ENCODE peak calls at places on chromosomes 13 and 19, in nine cellular contexts. One of them, this sample, is unnamed.

GRCh38 chr19:588758-589692 is 656 bp upstream of the HCN2 start:
- DNase-seq in endodermal cell: peak
- DNase-seq in suprapubic skin: no peak
- DNase-seq in BE2C: peak
- DNase-seq in AG04450: no peak
- DNase-seq in GM10248: no peak
- DNase-seq in GM23338: peak
- DNase-seq in glutamatergic neuron: no peak
- DNase-seq in CD4-positive, alpha-beta T cell: no peak
- DNase-seq in this sample: no peak

GRCh38 chr19:6066661-6067646 is 43.3 kb downstream of the RFX2 start:
- DNase-seq in endodermal cell: peak
- DNase-seq in suprapubic skin: peak
- DNase-seq in BE2C: peak
- DNase-seq in AG04450: no peak
- DNase-seq in GM10248: no peak
- DNase-seq in GM23338: peak
- DNase-seq in glutamatergic neuron: peak
- DNase-seq in CD4-positive, alpha-beta T cell: peak
- DNase-seq in this sample: no peak

GRCh38 chr13:106525865-106526264 is 9.6 kb downstream of the EFNB2 start:
- DNase-seq in endodermal cell: peak
- DNase-seq in suprapubic skin: no peak
- DNase-seq in BE2C: no peak
- DNase-seq in AG04450: no peak
- DNase-seq in GM10248: no peak
- DNase-seq in GM23338: peak
- DNase-seq in glutamatergic neuron: no peak
- DNase-seq in CD4-positive, alpha-beta T cell: no peak
- DNase-seq in this sample: no peak

GRCh38 chr13:40152145-40152544 is 496.7 kb downstream of the COG6 start:
- DNase-seq in endodermal cell: no peak
- DNase-seq in suprapubic skin: no peak
- DNase-seq in BE2C: no peak
- DNase-seq in AG04450: peak
- DNase-seq in GM10248: no peak
- DNase-seq in GM23338: no peak
- DNase-seq in glutamatergic neuron: no peak
- DNase-seq in CD4-positive, alpha-beta T cell: no peak
- DNase-seq in this sample: no peak

GRCh38 chr19:8421484-8422461 is 8.7 kb downstream of the MARCHF2 start:
- DNase-seq in endodermal cell: no peak
- DNase-seq in suprapubic skin: no peak
- DNase-seq in BE2C: no peak
- DNase-seq in AG04450: no peak
- DNase-seq in GM10248: no peak
- DNase-seq in GM23338: no peak
- DNase-seq in glutamatergic neuron: no peak
- DNase-seq in CD4-positive, alpha-beta T cell: no peak
- DNase-seq in this sample: peak

GRCh38 chr19:41219924-41220567 is 1.0 kb downstream of the AXL start:
- DNase-seq in endodermal cell: peak
- DNase-seq in suprapubic skin: no peak
- DNase-seq in BE2C: peak
- DNase-seq in AG04450: no peak
- DNase-seq in GM10248: no peak
- DNase-seq in GM23338: peak
- DNase-seq in glutamatergic neuron: no peak
- DNase-seq in CD4-positive, alpha-beta T cell: no peak
- DNase-seq in this sample: no peak

GRCh38 chr13:40652588-40652940 is 13.9 kb downstream of the FOXO1 start:
- DNase-seq in endodermal cell: no peak
- DNase-seq in suprapubic skin: no peak
- DNase-seq in BE2C: no peak
- DNase-seq in AG04450: no peak
- DNase-seq in GM10248: no peak
- DNase-seq in GM23338: peak
- DNase-seq in glutamatergic neuron: no peak
- DNase-seq in CD4-positive, alpha-beta T cell: no peak
- DNase-seq in this sample: no peak

GRCh38 chr19:46209051-46209450 is 20.5 kb upstream of the IGFL1 start:
- DNase-seq in endodermal cell: no peak
- DNase-seq in suprapubic skin: no peak
- DNase-seq in BE2C: no peak
- DNase-seq in AG04450: no peak
- DNase-seq in GM10248: no peak
- DNase-seq in GM23338: no peak
- DNase-seq in glutamatergic neuron: no peak
- DNase-seq in CD4-positive, alpha-beta T cell: no peak
- DNase-seq in this sample: no peak

GRCh38 chr19:39916851-39917396 is 17.5 kb downstream of the FCGBP start:
- DNase-seq in endodermal cell: peak
- DNase-seq in suprapubic skin: no peak
- DNase-seq in BE2C: no peak
- DNase-seq in AG04450: no peak
- DNase-seq in GM10248: no peak
- DNase-seq in GM23338: no peak
- DNase-seq in glutamatergic neuron: no peak
- DNase-seq in CD4-positive, alpha-beta T cell: no peak
- DNase-seq in this sample: peak

GRCh38 chr13:29749401-29750177 is 100.8 kb downstream of the UBL3 start:
- DNase-seq in endodermal cell: no peak
- DNase-seq in suprapubic skin: no peak
- DNase-seq in BE2C: no peak
- DNase-seq in AG04450: peak
- DNase-seq in GM10248: no peak
- DNase-seq in GM23338: no peak
- DNase-seq in glutamatergic neuron: no peak
- DNase-seq in CD4-positive, alpha-beta T cell: no peak
- DNase-seq in this sample: no peak

GRCh38 chr13:39185326-39185725 is 147.1 kb downstream of the NHLRC3 start:
- DNase-seq in endodermal cell: no peak
- DNase-seq in suprapubic skin: no peak
- DNase-seq in BE2C: no peak
- DNase-seq in AG04450: no peak
- DNase-seq in GM10248: no peak
- DNase-seq in GM23338: no peak
- DNase-seq in glutamatergic neuron: no peak
- DNase-seq in CD4-positive, alpha-beta T cell: no peak
- DNase-seq in this sample: no peak

GRCh38 chr19:48051345-48052033 is 7.6 kb upstream of the CABP5 start:
- DNase-seq in endodermal cell: no peak
- DNase-seq in suprapubic skin: no peak
- DNase-seq in BE2C: no peak
- DNase-seq in AG04450: no peak
- DNase-seq in GM10248: no peak
- DNase-seq in GM23338: no peak
- DNase-seq in glutamatergic neuron: no peak
- DNase-seq in CD4-positive, alpha-beta T cell: no peak
- DNase-seq in this sample: no peak

GRCh38 chr13:73465629-73465974 is 406.8 kb downstream of the KLF5 start:
- DNase-seq in endodermal cell: no peak
- DNase-seq in suprapubic skin: no peak
- DNase-seq in BE2C: no peak
- DNase-seq in AG04450: no peak
- DNase-seq in GM10248: no peak
- DNase-seq in GM23338: no peak
- DNase-seq in glutamatergic neuron: no peak
- DNase-seq in CD4-positive, alpha-beta T cell: no peak
- DNase-seq in this sample: no peak

GRCh38 chr13:44618326-44618725 is 42.2 kb upstream of the TSC22D1 start:
- DNase-seq in endodermal cell: no peak
- DNase-seq in suprapubic skin: no peak
- DNase-seq in BE2C: no peak
- DNase-seq in AG04450: no peak
- DNase-seq in GM10248: no peak
- DNase-seq in GM23338: no peak
- DNase-seq in glutamatergic neuron: no peak
- DNase-seq in CD4-positive, alpha-beta T cell: no peak
- DNase-seq in this sample: no peak

GRCh38 chr13:103803349-103803748 is 737.1 kb upstream of the SLC10A2 start:
- DNase-seq in endodermal cell: no peak
- DNase-seq in suprapubic skin: no peak
- DNase-seq in BE2C: peak
- DNase-seq in AG04450: no peak
- DNase-seq in GM10248: no peak
- DNase-seq in GM23338: no peak
- DNase-seq in glutamatergic neuron: peak
- DNase-seq in CD4-positive, alpha-beta T cell: no peak
- DNase-seq in this sample: no peak

GRCh38 chr19:22814124-22814523 is 18.0 kb upstream of the ZNF723 start:
- DNase-seq in endodermal cell: no peak
- DNase-seq in suprapubic skin: no peak
- DNase-seq in BE2C: no peak
- DNase-seq in AG04450: no peak
- DNase-seq in GM10248: no peak
- DNase-seq in GM23338: no peak
- DNase-seq in glutamatergic neuron: no peak
- DNase-seq in CD4-positive, alpha-beta T cell: no peak
- DNase-seq in this sample: no peak

DNA sequence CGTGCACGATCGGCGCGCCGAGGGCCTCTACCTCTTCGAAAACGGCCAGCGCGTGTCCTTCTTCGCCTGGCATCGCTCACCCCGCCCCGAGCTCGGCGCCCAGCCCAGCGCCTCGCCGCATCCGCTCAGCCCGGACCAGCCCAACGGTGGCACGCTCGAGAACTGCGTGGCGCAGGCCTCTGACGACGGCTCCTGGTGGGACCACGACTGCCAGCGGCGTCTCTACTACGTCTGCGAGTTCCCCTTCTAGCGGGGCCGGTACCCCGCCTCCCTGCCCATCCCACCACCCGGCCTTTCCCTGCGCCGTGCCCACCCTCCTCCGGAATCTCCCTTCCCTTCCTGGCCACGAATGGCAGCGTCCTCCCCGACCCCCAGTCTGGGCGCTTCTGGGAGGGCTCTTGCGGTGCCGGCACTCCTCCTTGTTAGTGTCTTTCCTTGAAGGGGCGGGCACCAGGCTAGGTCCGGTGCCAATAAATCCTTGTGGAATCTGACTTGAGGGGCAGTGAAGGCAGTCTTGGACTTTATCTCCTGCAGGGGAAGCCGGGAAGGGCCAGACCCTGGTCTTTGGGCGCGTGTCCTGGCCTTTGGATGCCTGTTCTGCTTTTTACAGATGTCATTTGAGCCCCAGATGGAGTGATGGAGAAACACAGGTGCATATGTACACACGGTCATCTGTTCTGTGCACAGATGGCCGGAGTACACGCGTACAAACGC is 2.2 kb downstream of the CLEC11A start:
- DNase-seq in endodermal cell: no peak
- DNase-seq in suprapubic skin: no peak
- DNase-seq in BE2C: no peak
- DNase-seq in AG04450: no peak
- DNase-seq in GM10248: no peak
- DNase-seq in GM23338: no peak
- DNase-seq in glutamatergic neuron: no peak
- DNase-seq in CD4-positive, alpha-beta T cell: no peak
- DNase-seq in this sample: no peak
- TF ChIP-seq CTCF in endodermal cell: no peak
- TF ChIP-seq CTCF in suprapubic skin: no peak
- TF ChIP-seq CTCF in BE2C: no peak
- TF ChIP-seq CTCF in AG04450: no peak
- TF ChIP-seq CTCF in GM10248: no peak
- TF ChIP-seq CTCF in GM23338: no peak
- TF ChIP-seq CTCF in glutamatergic neuron: no peak
- TF ChIP-seq CTCF in CD4-positive, alpha-beta T cell: no peak
- TF ChIP-seq CTCF in this sample: no peak

GRCh38 chr13:113930711-113931637 is 42.9 kb downstream of the C13orf46 start:
- DNase-seq in endodermal cell: peak
- DNase-seq in suprapubic skin: peak
- DNase-seq in BE2C: no peak
- DNase-seq in AG04450: no peak
- DNase-seq in GM10248: peak
- DNase-seq in GM23338: no peak
- DNase-seq in glutamatergic neuron: no peak
- DNase-seq in CD4-positive, alpha-beta T cell: peak
- DNase-seq in this sample: peak
- TF ChIP-seq CTCF in endodermal cell: no peak
- TF ChIP-seq CTCF in suprapubic skin: no peak
- TF ChIP-seq CTCF in BE2C: no peak
- TF ChIP-seq CTCF in AG04450: no peak
- TF ChIP-seq CTCF in GM10248: no peak
- TF ChIP-seq CTCF in GM23338: no peak
- TF ChIP-seq CTCF in glutamatergic neuron: no peak
- TF ChIP-seq CTCF in CD4-positive, alpha-beta T cell: no peak
- TF ChIP-seq CTCF in this sample: no peak

DNA sequence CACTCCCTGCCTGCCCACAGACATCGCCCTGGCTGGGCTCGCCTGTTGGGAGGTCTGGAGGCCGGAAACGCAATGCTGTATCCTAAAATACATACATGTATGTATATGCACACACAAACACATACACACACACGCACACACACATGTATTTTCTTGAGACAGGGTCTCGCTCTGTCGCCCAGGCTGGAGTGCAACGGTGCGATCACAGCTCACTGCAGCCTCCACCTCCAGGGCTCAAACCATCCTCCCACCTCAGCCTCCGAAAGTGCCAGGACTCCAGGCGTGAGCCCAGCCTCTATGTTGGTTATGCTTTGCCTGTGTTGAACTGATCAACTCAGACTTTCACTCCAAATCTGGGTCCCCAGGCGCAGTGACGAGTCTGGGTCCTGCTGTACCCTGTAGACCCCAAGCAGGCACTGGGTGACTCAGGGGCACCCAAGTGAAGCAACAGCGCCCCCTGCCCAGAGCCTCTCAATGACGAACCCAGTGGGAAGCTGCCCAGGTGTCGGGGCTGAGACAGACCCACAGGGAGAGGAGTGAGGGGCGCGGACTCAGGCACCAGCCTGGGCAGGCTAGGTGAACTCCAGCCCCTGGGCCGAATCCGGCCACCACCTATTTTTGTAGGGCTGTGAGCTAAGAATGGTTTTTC is 27.4 kb upstream of the CACTIN start:
- DNase-seq in endodermal cell: peak
- DNase-seq in suprapubic skin: no peak
- DNase-seq in BE2C: peak
- DNase-seq in AG04450: no peak
- DNase-seq in GM10248: no peak
- DNase-seq in GM23338: peak
- DNase-seq in glutamatergic neuron: peak
- DNase-seq in CD4-positive, alpha-beta T cell: no peak
- DNase-seq in this sample: no peak
- TF ChIP-seq CTCF in endodermal cell: peak
- TF ChIP-seq CTCF in suprapubic skin: no peak
- TF ChIP-seq CTCF in BE2C: peak
- TF ChIP-seq CTCF in AG04450: no peak
- TF ChIP-seq CTCF in GM10248: no peak
- TF ChIP-seq CTCF in GM23338: peak
- TF ChIP-seq CTCF in glutamatergic neuron: peak
- TF ChIP-seq CTCF in CD4-positive, alpha-beta T cell: no peak
- TF ChIP-seq CTCF in this sample: peak

DNA sequence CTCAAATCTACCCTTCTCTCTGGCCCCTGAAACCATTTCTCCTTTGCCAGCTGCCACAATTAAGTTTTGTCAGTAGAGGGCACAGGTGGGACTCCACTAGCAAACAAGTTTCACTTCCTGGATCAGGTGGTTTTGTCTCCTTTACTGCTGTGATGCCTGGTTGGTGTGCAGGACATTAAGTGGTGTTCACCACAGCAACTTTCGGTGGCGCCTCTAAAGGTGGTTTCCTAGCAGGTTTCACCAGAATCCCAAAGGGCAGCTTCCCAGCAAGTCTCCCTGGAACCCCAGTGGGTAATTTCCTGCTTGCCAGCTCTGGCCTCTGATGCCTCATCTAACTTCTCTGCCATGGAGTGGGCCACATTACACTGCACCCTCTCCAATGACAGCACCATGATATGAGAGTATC is 16.6 kb downstream of the MED4 start:
- DNase-seq in endodermal cell: peak
- DNase-seq in suprapubic skin: no peak
- DNase-seq in BE2C: no peak
- DNase-seq in AG04450: no peak
- DNase-seq in GM10248: peak
- DNase-seq in GM23338: peak
- DNase-seq in glutamatergic neuron: no peak
- DNase-seq in CD4-positive, alpha-beta T cell: no peak
- DNase-seq in this sample: peak
- TF ChIP-seq CTCF in endodermal cell: peak
- TF ChIP-seq CTCF in suprapubic skin: no peak
- TF ChIP-seq CTCF in BE2C: peak
- TF ChIP-seq CTCF in AG04450: peak
- TF ChIP-seq CTCF in GM10248: peak
- TF ChIP-seq CTCF in GM23338: peak
- TF ChIP-seq CTCF in glutamatergic neuron: no peak
- TF ChIP-seq CTCF in CD4-positive, alpha-beta T cell: no peak
- TF ChIP-seq CTCF in this sample: no peak

This sample was measured in GM13976.